ENCODE peak calls at places on chromosomes 12 and 14, in nine cellular contexts. Y is mucosa of descending colon, D is IMR-90, M is AG09319, P is mesothelial cell of epicardium, X is uterus, K is fibroblast of the aortic adventitia, L is GM10248, F is heart left ventricle. T is an unnamed sample.

GRCh38 chr12:78034025-78034424 is 203.3 kb downstream of the NAV3 start:
- DNase-seq in Y (no peak), D (peak), M (peak), P (no peak), X (no peak), K (peak), L (no peak), F (no peak), T (no peak)

GRCh38 chr14:103517172-103517566 is 5.5 kb downstream of the CKB start:
- DNase-seq in Y (no peak), D (no peak), M (no peak), P (no peak), X (no peak), K (no peak), L (no peak), F (no peak), T (no peak)

GRCh38 chr12:116456307-116456641 is 102.9 kb upstream of the MAP1LC3B2 start:
- DNase-seq in Y (no peak), D (no peak), M (no peak), P (no peak), X (no peak), K (no peak), L (no peak), F (no peak), T (no peak)

GRCh38 chr12:57630891-57631433 is 2.0 kb downstream of the B4GALNT1 start:
- DNase-seq in Y (no peak), D (no peak), M (no peak), P (no peak), X (no peak), K (no peak), L (no peak), F (no peak), T (no peak)

GRCh38 chr12:98916106-98916505 is 271.0 kb downstream of the APAF1 start:
- DNase-seq in Y (no peak), D (no peak), M (no peak), P (no peak), X (no peak), K (no peak), L (no peak), F (no peak), T (no peak)

GRCh38 chr14:41925409-41925808 is 318.7 kb downstream of the LRFN5 start:
- DNase-seq in Y (no peak), D (peak), M (no peak), P (no peak), X (no peak), K (peak), L (no peak), F (no peak), T (no peak)

GRCh38 chr14:96106891-96107290 is 67.7 kb downstream of the C14orf132 start:
- DNase-seq in Y (no peak), D (no peak), M (no peak), P (no peak), X (no peak), K (no peak), L (no peak), F (no peak), T (no peak)

GRCh38 chr14:103512701-103513611 is 9.7 kb downstream of the CKB start:
- DNase-seq in Y (no peak), D (peak), M (peak), P (no peak), X (peak), K (peak), L (no peak), F (peak), T (no peak)

GRCh38 chr12:13203028-13203922 is 6.7 kb downstream of the EMP1 start:
- DNase-seq in Y (no peak), D (no peak), M (no peak), P (no peak), X (peak), K (peak), L (peak), F (peak), T (no peak)

DNA sequence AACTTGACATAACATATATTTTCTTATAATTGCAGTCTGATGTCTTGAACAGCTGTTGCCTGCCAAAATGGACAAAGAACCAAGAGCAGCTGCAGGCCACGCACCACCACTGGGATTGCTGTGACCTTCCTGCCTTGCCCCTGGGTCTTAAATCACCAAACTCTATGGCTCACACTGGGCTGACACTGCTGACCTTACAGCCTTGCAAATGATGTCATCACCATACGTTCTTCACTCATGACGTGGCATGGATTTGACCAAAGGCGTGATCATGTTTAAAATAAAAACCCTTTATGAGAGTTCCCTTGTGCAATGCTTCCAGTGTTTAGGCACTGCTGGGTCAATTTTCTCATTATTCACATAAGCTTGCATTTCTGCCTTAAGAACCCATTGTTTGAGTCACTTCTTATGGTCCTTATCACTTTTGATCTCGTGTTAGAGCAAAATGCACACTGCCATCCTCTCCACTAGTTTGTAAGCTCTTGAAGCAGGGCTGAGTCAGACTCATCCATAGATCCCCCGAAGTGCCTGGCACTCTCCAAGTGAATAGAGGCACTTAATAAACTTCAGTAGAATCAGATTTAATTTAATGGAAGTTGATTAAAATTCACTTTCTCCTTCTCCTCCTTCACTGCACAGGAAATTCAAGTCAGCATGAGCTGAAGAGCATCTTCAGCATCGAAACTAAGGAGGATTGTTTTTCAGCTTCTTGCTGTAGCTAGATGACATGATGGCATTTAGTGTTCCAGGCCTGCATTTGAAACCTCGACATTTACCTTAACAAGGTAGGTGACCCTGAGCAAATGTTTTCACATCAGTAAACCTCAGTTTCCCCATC is 132.4 kb upstream of the PZP start:
- DNase-seq in Y (no peak), D (peak), M (no peak), P (no peak), X (no peak), K (no peak), L (no peak), F (no peak), T (no peak)
- TF ChIP-seq CTCF in Y (no peak), D (no peak), M (no peak), P (no peak), X (no peak), K (no peak), L (no peak), F (no peak), T (no peak)

GRCh38 chr12:54954228-54954627 is 30.3 kb downstream of the TESPA1 start:
- DNase-seq in Y (no peak), D (no peak), M (no peak), P (no peak), X (no peak), K (no peak), L (no peak), F (no peak), T (no peak)

GRCh38 chr12:54958048-54958658 is 26.4 kb downstream of the TESPA1 start:
- DNase-seq in Y (peak), D (peak), M (peak), P (no peak), X (no peak), K (peak), L (peak), F (no peak), T (peak)

GRCh38 chr12:54956322-54956721 is 28.2 kb downstream of the TESPA1 start:
- DNase-seq in Y (no peak), D (no peak), M (no peak), P (no peak), X (no peak), K (no peak), L (no peak), F (no peak), T (no peak)

GRCh38 chr12:54959291-54960018 is 25.1 kb downstream of the TESPA1 start:
- DNase-seq in Y (no peak), D (no peak), M (no peak), P (no peak), X (no peak), K (no peak), L (peak), F (no peak), T (no peak)

DNA sequence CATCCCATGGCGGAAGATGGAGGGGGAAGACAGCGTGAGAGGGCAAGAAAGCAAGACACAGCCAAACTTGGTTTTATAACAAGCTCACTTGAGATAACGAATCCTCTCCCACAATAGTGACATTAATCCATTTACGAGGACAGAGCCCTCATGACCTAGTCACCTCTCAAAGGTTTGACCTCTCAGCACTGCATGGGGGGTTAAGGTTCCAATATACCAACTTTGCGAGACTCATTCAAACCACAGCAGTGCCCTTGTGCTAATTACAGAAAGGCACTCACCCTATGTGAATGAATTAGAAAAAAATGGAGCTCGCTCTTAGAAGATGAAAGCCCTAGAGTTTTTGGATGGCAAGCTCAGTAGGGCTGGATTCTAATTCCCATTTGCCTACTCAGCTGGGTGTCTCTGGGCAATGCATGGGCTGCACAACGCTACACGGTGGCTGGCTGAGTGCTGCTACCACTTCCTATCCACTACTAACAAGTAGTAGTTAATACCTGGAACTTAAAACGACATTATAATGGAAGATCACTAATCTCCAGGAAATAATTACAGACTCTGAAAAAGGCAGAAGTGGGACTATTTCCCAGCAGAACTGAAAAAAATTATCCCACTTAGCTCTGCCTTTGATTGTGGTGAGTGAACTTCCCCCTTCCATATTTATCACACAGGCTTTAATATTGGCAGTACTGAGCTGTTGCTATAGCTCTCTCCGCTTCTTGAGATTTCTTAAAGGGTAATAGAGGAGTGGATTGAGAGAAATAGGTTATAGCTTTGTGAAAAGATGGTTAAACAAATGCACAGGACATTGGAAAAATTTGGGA is 27.5 kb downstream of the TESPA1 start:
- DNase-seq in Y (no peak), D (no peak), M (no peak), P (no peak), X (no peak), K (no peak), L (no peak), F (no peak), T (no peak)
- TF ChIP-seq CTCF in Y (no peak), D (no peak), M (no peak), P (no peak), X (no peak), K (no peak), L (no peak), F (no peak), T (no peak)

DNA sequence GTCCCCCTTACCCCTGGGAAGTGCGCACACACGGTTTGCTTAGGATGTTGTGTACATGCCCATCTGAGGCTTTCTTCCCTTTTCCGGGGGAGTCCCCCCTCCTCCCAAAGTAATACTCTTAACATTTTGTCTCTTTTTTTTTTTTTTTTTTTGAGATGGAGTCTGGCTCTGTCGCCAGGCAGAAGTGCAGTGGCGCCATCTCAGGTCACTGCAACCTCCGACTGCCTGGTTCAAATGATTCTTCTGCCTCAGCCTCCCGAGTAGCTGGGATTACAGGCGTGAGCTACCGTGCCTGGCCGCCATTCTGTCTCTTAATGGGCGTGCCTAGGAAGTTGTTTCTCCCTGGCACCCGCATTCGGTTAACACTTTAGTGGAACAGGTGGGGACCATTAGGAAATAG is 4.5 kb upstream of the GMFB start:
- DNase-seq in Y (peak), D (no peak), M (no peak), P (no peak), X (no peak), K (no peak), L (no peak), F (no peak), T (no peak)
- TF ChIP-seq CTCF in Y (no peak), D (no peak), M (no peak), P (no peak), X (no peak), K (no peak), L (no peak), F (no peak), T (no peak)

GRCh38 chr14:35386673-35387125 is 17.9 kb downstream of the NFKBIA start:
- DNase-seq in Y (no peak), D (no peak), M (no peak), P (no peak), X (no peak), K (no peak), L (no peak), F (peak), T (no peak)

GRCh38 chr14:35387209-35387608 is 17.3 kb downstream of the NFKBIA start:
- DNase-seq in Y (no peak), D (no peak), M (no peak), P (no peak), X (no peak), K (no peak), L (no peak), F (no peak), T (no peak)

GRCh38 chr14:35385042-35385839 is 19.3 kb downstream of the NFKBIA start:
- DNase-seq in Y (peak), D (peak), M (peak), P (no peak), X (peak), K (peak), L (no peak), F (peak), T (no peak)

GRCh38 chr14:35383569-35384385 is 20.8 kb downstream of the NFKBIA start:
- DNase-seq in Y (no peak), D (no peak), M (no peak), P (no peak), X (no peak), K (no peak), L (no peak), F (no peak), T (no peak)

DNA sequence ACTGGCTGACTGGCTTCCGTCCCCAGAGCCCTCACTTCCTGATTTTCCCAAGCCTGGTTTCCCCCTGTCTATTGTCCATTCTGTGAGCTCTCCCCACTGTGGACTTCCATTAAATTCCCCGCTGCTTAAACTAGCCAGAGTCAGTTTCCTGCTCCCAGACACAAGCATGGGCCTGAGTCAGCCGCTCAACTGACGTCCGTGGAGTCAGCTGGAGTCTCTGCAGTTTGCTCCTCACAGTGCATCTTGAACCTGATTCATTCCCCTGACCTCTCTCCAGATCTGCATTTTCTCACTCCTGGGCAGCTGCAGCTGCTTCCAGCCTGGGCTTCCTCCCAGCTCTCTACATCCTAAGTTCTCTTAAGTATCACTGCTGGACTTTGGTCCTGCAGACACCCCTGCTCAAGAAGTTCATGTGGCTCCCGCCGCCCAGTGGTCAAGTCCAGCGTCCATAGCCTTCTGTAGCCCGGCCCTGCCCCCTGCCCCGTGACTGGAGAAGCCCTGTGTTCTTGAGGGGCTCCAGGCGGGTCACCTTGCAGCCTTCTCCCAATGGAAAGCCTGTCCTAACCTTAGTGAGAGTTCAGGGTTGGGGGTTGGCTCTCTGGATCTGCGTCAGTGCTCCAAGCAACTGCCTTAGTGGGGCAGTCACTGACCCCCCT is 20.0 kb downstream of the NFKBIA start:
- DNase-seq in Y (peak), D (peak), M (peak), P (no peak), X (peak), K (peak), L (no peak), F (peak), T (no peak)
- TF ChIP-seq CTCF in Y (no peak), D (peak), M (no peak), P (no peak), X (no peak), K (peak), L (no peak), F (peak), T (no peak)

GRCh38 chr14:55157080-55157479 is 28.0 kb downstream of the LGALS3 start:
- DNase-seq in Y (no peak), D (no peak), M (no peak), P (no peak), X (no peak), K (no peak), L (no peak), F (no peak), T (no peak)

GRCh38 chr14:55158412-55158811 is 29.4 kb downstream of the LGALS3 start:
- DNase-seq in Y (no peak), D (no peak), M (no peak), P (no peak), X (no peak), K (no peak), L (no peak), F (no peak), T (no peak)

GRCh38 chr14:55160989-55161388 is 30.4 kb downstream of the DLGAP5 start:
- DNase-seq in Y (no peak), D (peak), M (no peak), P (no peak), X (no peak), K (peak), L (peak), F (no peak), T (no peak)
- TF ChIP-seq CTCF in Y (peak), D (peak), M (peak), P (peak), X (peak), K (peak), L (peak), F (peak), T (peak)

GRCh38 chr14:92384461-92385133 is 61.6 kb downstream of the SLC24A4 start:
- DNase-seq in Y (no peak), D (no peak), M (no peak), P (no peak), X (no peak), K (no peak), L (no peak), F (no peak), T (no peak)
- TF ChIP-seq CTCF in Y (no peak), D (no peak), M (no peak), P (no peak), X (no peak), K (no peak), L (no peak), F (no peak), T (no peak)

DNA sequence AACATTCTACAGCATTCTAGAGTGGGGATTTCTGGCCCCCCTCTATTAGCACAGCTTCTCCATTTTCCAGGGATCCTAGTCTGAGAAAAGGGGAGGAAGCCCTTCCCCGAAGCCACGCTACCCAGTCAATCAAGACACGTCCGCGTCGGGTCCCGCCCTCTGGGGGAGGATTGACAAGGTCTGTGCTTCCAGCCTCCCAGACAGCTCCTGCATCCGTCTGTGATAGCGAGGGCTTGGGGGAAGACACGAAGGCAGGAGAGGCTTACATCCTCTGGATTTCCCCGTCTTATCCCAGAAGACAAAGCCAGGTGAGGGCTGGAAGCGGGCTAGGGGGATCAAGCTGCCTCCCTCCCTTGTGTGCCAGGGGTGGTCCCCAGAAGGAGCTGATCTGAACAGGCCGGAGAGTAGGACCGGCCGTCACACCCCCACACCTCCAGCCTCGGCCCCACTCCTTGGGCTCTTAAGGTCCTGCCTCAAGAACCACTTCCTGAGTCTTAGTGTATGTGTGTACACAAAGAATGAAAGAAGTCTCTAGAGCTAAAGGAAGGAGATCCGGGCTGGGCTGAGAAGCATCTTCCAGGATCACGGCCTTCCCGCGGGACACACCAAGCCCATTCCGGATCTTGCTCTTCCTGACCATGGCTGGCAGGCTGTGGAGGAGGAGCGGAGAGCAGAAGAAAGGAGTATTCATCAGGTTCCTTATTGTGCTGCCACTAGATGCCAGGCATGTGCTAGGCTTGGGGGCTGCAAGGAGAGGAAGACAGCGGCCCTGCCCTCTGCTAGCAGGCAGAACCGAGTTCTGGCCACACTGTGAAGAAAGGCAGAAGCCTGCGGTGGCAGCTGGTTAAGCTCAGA is 1.0 kb upstream of the CD63 start:
- DNase-seq in Y (peak), D (peak), M (no peak), P (no peak), X (peak), K (peak), L (peak), F (peak), T (peak)
- TF ChIP-seq CTCF in Y (no peak), D (peak), M (no peak), P (no peak), X (no peak), K (no peak), L (no peak), F (no peak), T (no peak)

DNA sequence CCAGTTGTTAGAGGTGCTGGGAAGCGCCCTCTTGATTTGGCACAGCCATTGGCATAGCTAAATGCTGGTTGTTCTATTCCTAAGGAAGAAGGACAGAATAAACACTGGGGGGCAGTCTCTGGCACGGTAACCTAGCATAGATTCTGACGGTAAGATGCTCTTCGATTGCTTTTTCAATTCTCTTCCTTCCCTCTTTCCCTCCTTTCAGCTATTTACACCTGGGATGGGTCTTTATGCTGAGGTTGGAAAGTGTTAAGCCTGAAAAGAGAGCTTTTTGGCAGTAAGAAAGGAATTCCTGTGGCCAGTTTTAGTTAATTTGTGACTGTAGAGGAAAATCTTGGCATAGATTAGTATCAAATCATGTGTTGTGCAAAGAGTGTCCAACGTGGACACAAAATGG is 162.8 kb downstream of the SNAPC1 start:
- DNase-seq in Y (peak), D (peak), M (no peak), P (no peak), X (no peak), K (no peak), L (peak), F (no peak), T (no peak)
- TF ChIP-seq CTCF in Y (no peak), D (peak), M (no peak), P (no peak), X (no peak), K (no peak), L (peak), F (no peak), T (no peak)

GRCh38 chr12:40171501-40171900 is 53.3 kb upstream of the LRRK2 start:
- DNase-seq in Y (no peak), D (no peak), M (no peak), P (no peak), X (no peak), K (peak), L (no peak), F (no peak), T (no peak)
- TF ChIP-seq CTCF in Y (no peak), D (no peak), M (no peak), P (no peak), X (no peak), K (no peak), L (no peak), F (no peak), T (no peak)

GRCh38 chr12:45547822-45548221 is 181.7 kb upstream of the ARID2 start:
- DNase-seq in Y (no peak), D (peak), M (no peak), P (no peak), X (no peak), K (peak), L (peak), F (no peak), T (no peak)
- TF ChIP-seq CTCF in Y (no peak), D (peak), M (no peak), P (no peak), X (no peak), K (peak), L (no peak), F (no peak), T (no peak)

T was measured in CD4-positive, alpha-beta T cell.